ENCODE peak calls at places on chromosome 11, in nine cellular contexts. One of them, this sample, is unnamed. For H3K9me3, the result is how much of the 10 kb centered on the place peaks cover.

GRCh38 chr11:74636633-74637184 is 44.3 kb downstream of the POLD3 start:
- DNase-seq in CD8-positive, alpha-beta memory T cell: no peak
- DNase-seq in spleen: no peak
- DNase-seq in CD4-positive, alpha-beta memory T cell: no peak
- DNase-seq in NT2/D1: no peak
- DNase-seq in endodermal cell: no peak
- DNase-seq in stomach: no peak
- DNase-seq in heart right ventricle: no peak
- DNase-seq in astrocyte: peak
- DNase-seq in this sample: no peak

GRCh38 chr11:13127161-13127560 is 118.0 kb downstream of the RASSF10 start:
- DNase-seq in CD8-positive, alpha-beta memory T cell: no peak
- DNase-seq in spleen: no peak
- DNase-seq in CD4-positive, alpha-beta memory T cell: no peak
- DNase-seq in NT2/D1: no peak
- DNase-seq in endodermal cell: no peak
- DNase-seq in stomach: no peak
- DNase-seq in heart right ventricle: no peak
- DNase-seq in astrocyte: no peak
- DNase-seq in this sample: no peak

GRCh38 chr11:47961383-47961782 is 19.0 kb upstream of the PTPRJ start:
- DNase-seq in CD8-positive, alpha-beta memory T cell: no peak
- DNase-seq in spleen: no peak
- DNase-seq in CD4-positive, alpha-beta memory T cell: no peak
- DNase-seq in NT2/D1: no peak
- DNase-seq in endodermal cell: peak
- DNase-seq in stomach: no peak
- DNase-seq in heart right ventricle: no peak
- DNase-seq in astrocyte: no peak
- DNase-seq in this sample: no peak

GRCh38 chr11:92854952-92855351 is 114.5 kb upstream of the MTNR1B start:
- DNase-seq in CD8-positive, alpha-beta memory T cell: no peak
- DNase-seq in spleen: no peak
- DNase-seq in CD4-positive, alpha-beta memory T cell: no peak
- DNase-seq in NT2/D1: no peak
- DNase-seq in endodermal cell: no peak
- DNase-seq in stomach: no peak
- DNase-seq in heart right ventricle: no peak
- DNase-seq in astrocyte: peak
- DNase-seq in this sample: no peak

GRCh38 chr11:79438631-79439429 is 2.0 kb downstream of the TENM4 start:
- DNase-seq in CD8-positive, alpha-beta memory T cell: no peak
- DNase-seq in spleen: no peak
- DNase-seq in CD4-positive, alpha-beta memory T cell: no peak
- DNase-seq in NT2/D1: no peak
- DNase-seq in endodermal cell: peak
- DNase-seq in stomach: no peak
- DNase-seq in heart right ventricle: peak
- DNase-seq in astrocyte: peak
- DNase-seq in this sample: no peak

GRCh38 chr11:45144126-45145082 is 2.0 kb upstream of the PRDM11 start:
- DNase-seq in CD8-positive, alpha-beta memory T cell: no peak
- DNase-seq in spleen: no peak
- DNase-seq in CD4-positive, alpha-beta memory T cell: no peak
- DNase-seq in NT2/D1: no peak
- DNase-seq in endodermal cell: no peak
- DNase-seq in stomach: peak
- DNase-seq in heart right ventricle: peak
- DNase-seq in astrocyte: no peak
- DNase-seq in this sample: no peak

GRCh38 chr11:112928136-112928535 is 33.1 kb upstream of the NCAM1 start:
- DNase-seq in CD8-positive, alpha-beta memory T cell: no peak
- DNase-seq in spleen: no peak
- DNase-seq in CD4-positive, alpha-beta memory T cell: no peak
- DNase-seq in NT2/D1: no peak
- DNase-seq in endodermal cell: no peak
- DNase-seq in stomach: no peak
- DNase-seq in heart right ventricle: no peak
- DNase-seq in astrocyte: peak
- DNase-seq in this sample: no peak

GRCh38 chr11:113249491-113249763 is 65.0 kb upstream of the TTC12 start:
- DNase-seq in CD8-positive, alpha-beta memory T cell: no peak
- DNase-seq in spleen: no peak
- DNase-seq in CD4-positive, alpha-beta memory T cell: no peak
- DNase-seq in NT2/D1: no peak
- DNase-seq in endodermal cell: peak
- DNase-seq in stomach: no peak
- DNase-seq in heart right ventricle: no peak
- DNase-seq in astrocyte: no peak
- DNase-seq in this sample: no peak

GRCh38 chr11:29481721-29482120 is 535.1 kb downstream of the KCNA4 start:
- DNase-seq in CD8-positive, alpha-beta memory T cell: no peak
- DNase-seq in spleen: no peak
- DNase-seq in CD4-positive, alpha-beta memory T cell: no peak
- DNase-seq in NT2/D1: no peak
- DNase-seq in endodermal cell: no peak
- DNase-seq in stomach: no peak
- DNase-seq in heart right ventricle: no peak
- DNase-seq in astrocyte: no peak
- DNase-seq in this sample: no peak

GRCh38 chr11:47233989-47234668 is 14.5 kb downstream of the ACP2 start:
- DNase-seq in CD8-positive, alpha-beta memory T cell: peak
- DNase-seq in spleen: no peak
- DNase-seq in CD4-positive, alpha-beta memory T cell: peak
- DNase-seq in NT2/D1: no peak
- DNase-seq in endodermal cell: peak
- DNase-seq in stomach: no peak
- DNase-seq in heart right ventricle: peak
- DNase-seq in astrocyte: peak
- DNase-seq in this sample: no peak

GRCh38 chr11:12741671-12742216 is 67.5 kb downstream of the TEAD1 start:
- DNase-seq in CD8-positive, alpha-beta memory T cell: no peak
- DNase-seq in spleen: no peak
- DNase-seq in CD4-positive, alpha-beta memory T cell: no peak
- DNase-seq in NT2/D1: no peak
- DNase-seq in endodermal cell: no peak
- DNase-seq in stomach: no peak
- DNase-seq in heart right ventricle: no peak
- DNase-seq in astrocyte: no peak
- DNase-seq in this sample: no peak

GRCh38 chr11:55634813-55635212 is at the start of gene OR4P4:
- DNase-seq in CD8-positive, alpha-beta memory T cell: no peak
- DNase-seq in spleen: no peak
- DNase-seq in CD4-positive, alpha-beta memory T cell: no peak
- DNase-seq in NT2/D1: no peak
- DNase-seq in endodermal cell: no peak
- DNase-seq in stomach: no peak
- DNase-seq in heart right ventricle: no peak
- DNase-seq in astrocyte: no peak
- DNase-seq in this sample: no peak
- H3K9me3 ChIP-seq in CD8-positive, alpha-beta memory T cell: under half
- H3K9me3 ChIP-seq in spleen: under half
- H3K9me3 ChIP-seq in CD4-positive, alpha-beta memory T cell: under half
- H3K9me3 ChIP-seq in NT2/D1: under half
- H3K9me3 ChIP-seq in endodermal cell: under half
- H3K9me3 ChIP-seq in stomach: under half
- H3K9me3 ChIP-seq in heart right ventricle: under half
- H3K9me3 ChIP-seq in astrocyte: under half
- H3K9me3 ChIP-seq in this sample: under half

GRCh38 chr11:70757241-70757640 is 358.9 kb downstream of the CTTN start:
- DNase-seq in CD8-positive, alpha-beta memory T cell: no peak
- DNase-seq in spleen: peak
- DNase-seq in CD4-positive, alpha-beta memory T cell: no peak
- DNase-seq in NT2/D1: no peak
- DNase-seq in endodermal cell: no peak
- DNase-seq in stomach: no peak
- DNase-seq in heart right ventricle: no peak
- DNase-seq in astrocyte: no peak
- DNase-seq in this sample: peak
- H3K9me3 ChIP-seq in CD8-positive, alpha-beta memory T cell: under half
- H3K9me3 ChIP-seq in spleen: under half
- H3K9me3 ChIP-seq in CD4-positive, alpha-beta memory T cell: under half
- H3K9me3 ChIP-seq in NT2/D1: under half
- H3K9me3 ChIP-seq in endodermal cell: under half
- H3K9me3 ChIP-seq in stomach: under half
- H3K9me3 ChIP-seq in heart right ventricle: under half
- H3K9me3 ChIP-seq in astrocyte: under half
- H3K9me3 ChIP-seq in this sample: under half

DNA sequence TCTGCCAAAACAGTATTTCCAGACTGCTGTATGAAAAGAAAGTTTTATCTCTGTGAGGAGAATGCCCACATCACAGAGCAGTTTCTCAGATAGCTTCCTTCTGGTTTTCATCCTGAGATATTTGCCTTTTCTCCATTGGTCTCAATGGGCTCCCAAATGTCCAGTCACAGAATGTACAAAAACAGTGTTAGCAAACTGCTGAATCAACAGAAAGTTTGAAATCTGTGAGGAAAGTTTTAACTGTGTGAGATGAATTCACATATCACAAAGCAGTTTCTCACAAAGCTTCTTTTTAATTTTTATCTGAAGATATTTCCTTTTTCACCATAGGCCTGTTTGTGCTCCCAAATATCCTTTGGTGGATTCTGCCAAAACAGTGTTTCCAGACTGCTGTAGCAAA is 207.2 kb upstream of the TRIM48 start:
- DNase-seq in CD8-positive, alpha-beta memory T cell: no peak
- DNase-seq in spleen: no peak
- DNase-seq in CD4-positive, alpha-beta memory T cell: no peak
- DNase-seq in NT2/D1: no peak
- DNase-seq in endodermal cell: no peak
- DNase-seq in stomach: no peak
- DNase-seq in heart right ventricle: no peak
- DNase-seq in astrocyte: no peak
- DNase-seq in this sample: no peak
- H3K9me3 ChIP-seq in CD8-positive, alpha-beta memory T cell: under half
- H3K9me3 ChIP-seq in spleen: half or more
- H3K9me3 ChIP-seq in CD4-positive, alpha-beta memory T cell: under half
- H3K9me3 ChIP-seq in NT2/D1: half or more
- H3K9me3 ChIP-seq in endodermal cell: half or more
- H3K9me3 ChIP-seq in stomach: half or more
- H3K9me3 ChIP-seq in heart right ventricle: half or more
- H3K9me3 ChIP-seq in astrocyte: under half
- H3K9me3 ChIP-seq in this sample: under half

GRCh38 chr11:31809543-31809856 is 1.6 kb downstream of the PAX6 start:
- DNase-seq in CD8-positive, alpha-beta memory T cell: no peak
- DNase-seq in spleen: no peak
- DNase-seq in CD4-positive, alpha-beta memory T cell: no peak
- DNase-seq in NT2/D1: no peak
- DNase-seq in endodermal cell: no peak
- DNase-seq in stomach: no peak
- DNase-seq in heart right ventricle: no peak
- DNase-seq in astrocyte: peak
- DNase-seq in this sample: no peak
- H3K9me3 ChIP-seq in CD8-positive, alpha-beta memory T cell: under half
- H3K9me3 ChIP-seq in spleen: under half
- H3K9me3 ChIP-seq in CD4-positive, alpha-beta memory T cell: under half
- H3K9me3 ChIP-seq in NT2/D1: under half
- H3K9me3 ChIP-seq in endodermal cell: under half
- H3K9me3 ChIP-seq in stomach: under half
- H3K9me3 ChIP-seq in heart right ventricle: under half
- H3K9me3 ChIP-seq in astrocyte: under half
- H3K9me3 ChIP-seq in this sample: under half

DNA sequence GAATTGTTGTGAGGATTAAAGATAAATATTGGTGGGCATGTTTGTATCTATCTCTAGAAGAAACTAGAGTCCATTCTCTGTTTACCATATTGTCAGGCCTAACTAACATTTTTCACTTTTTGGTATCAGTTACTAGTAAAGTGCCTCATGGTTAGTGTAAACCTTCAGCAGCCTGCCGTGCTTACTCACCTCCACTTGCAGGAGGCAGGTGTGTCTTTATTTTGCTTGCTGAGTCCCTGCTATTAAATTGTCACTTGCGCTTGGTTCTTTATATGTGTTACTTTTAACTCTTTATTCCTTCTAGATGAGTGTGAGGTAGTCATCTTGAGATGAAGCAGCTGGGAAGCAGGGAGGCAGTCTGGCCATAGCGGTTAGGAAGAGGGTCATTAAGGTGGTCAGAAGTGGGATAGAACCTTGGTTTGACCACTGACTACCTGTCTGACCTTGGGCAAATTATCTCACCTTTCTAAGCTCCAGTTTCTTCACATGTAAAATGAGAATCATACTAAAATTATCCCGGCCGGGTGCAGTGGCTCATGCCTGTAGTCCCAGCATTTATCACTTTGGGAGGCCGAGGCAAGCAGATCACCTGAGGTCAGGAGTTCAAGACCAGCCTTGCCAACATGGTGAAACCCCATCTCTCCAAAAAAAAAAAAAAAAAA is 21.2 kb downstream of the PPP6R3 start:
- DNase-seq in CD8-positive, alpha-beta memory T cell: no peak
- DNase-seq in spleen: no peak
- DNase-seq in CD4-positive, alpha-beta memory T cell: no peak
- DNase-seq in NT2/D1: no peak
- DNase-seq in endodermal cell: no peak
- DNase-seq in stomach: no peak
- DNase-seq in heart right ventricle: no peak
- DNase-seq in astrocyte: no peak
- DNase-seq in this sample: no peak
- H3K9me3 ChIP-seq in CD8-positive, alpha-beta memory T cell: under half
- H3K9me3 ChIP-seq in spleen: under half
- H3K9me3 ChIP-seq in CD4-positive, alpha-beta memory T cell: under half
- H3K9me3 ChIP-seq in NT2/D1: under half
- H3K9me3 ChIP-seq in endodermal cell: under half
- H3K9me3 ChIP-seq in stomach: under half
- H3K9me3 ChIP-seq in heart right ventricle: under half
- H3K9me3 ChIP-seq in astrocyte: under half
- H3K9me3 ChIP-seq in this sample: under half